ENCODE peak calls at places on chromosomes 6 and 20, in four cellular contexts. O, I, N and Z are unnamed samples.

GRCh38 chr6:108630050-108630714 is 69.5 kb downstream of the FOXO3 start:
- DNase-seq in I (peak; percentile 35), N (no peak), O (no peak), Z (no peak)

GRCh38 chr6:77829736-77830135 is 176.9 kb downstream of the MEI4 start:
- DNase-seq in N (no peak), I (no peak), O (no peak), Z (no peak)

GRCh38 chr20:18904624-18905023 is 91.0 kb downstream of the SCP2D1 start:
- DNase-seq in I (no peak), N (no peak), O (no peak), Z (no peak)

GRCh38 chr6:122081921-122082320 is 317.5 kb upstream of the HSF2 start:
- DNase-seq in N (no peak), O (no peak), I (no peak), Z (no peak)

GRCh38 chr6:160000280-160000704 is 31.4 kb downstream of the IGF2R start:
- DNase-seq in N (no peak), O (no peak), I (no peak), Z (no peak)

GRCh38 chr6:133890941-133891813 is 2.3 kb downstream of the TCF21 start:
- DNase-seq in I (peak; percentile 39), O (peak; percentile 29), N (no peak), Z (peak; percentile 72)

GRCh38 chr20:23795526-23795925 is 31.0 kb downstream of the CST2 start:
- DNase-seq in I (no peak), O (no peak), N (no peak), Z (no peak)

GRCh38 chr20:46057856-46058655 is 29.0 kb downstream of the SLC12A5 start:
- DNase-seq in O (peak; percentile 35), N (no peak), I (peak; percentile 47), Z (peak; percentile 88)

GRCh38 chr20:25059866-25060465 is 2.0 kb upstream of the ACSS1 start:
- DNase-seq in I (no peak), N (no peak), O (peak; percentile 35), Z (peak; percentile 75)

GRCh38 chr6:39048481-39049399 is at the start of gene GLP1R:
- DNase-seq in I (no peak), O (no peak), N (peak; percentile 44), Z (peak; percentile 69)

GRCh38 chr6:139943391-139943790 is 568.9 kb upstream of the CITED2 start:
- DNase-seq in N (no peak), O (no peak), I (peak; percentile 89), Z (no peak)

GRCh38 chr6:128209771-128210170 is 308.9 kb upstream of the THEMIS start:
- DNase-seq in N (no peak), I (peak; percentile 79), O (no peak), Z (no peak)

GRCh38 chr6:2469428-2469827 is 224.0 kb upstream of the GMDS start:
- DNase-seq in N (no peak), O (no peak), I (no peak), Z (no peak)

GRCh38 chr6:43740961-43741764 is 28.8 kb upstream of the VEGFA start:
- DNase-seq in I (no peak), N (no peak), O (no peak), Z (peak; percentile 42)

GRCh38 chr20:17374086-17374485 is 147.2 kb downstream of the PCSK2 start:
- DNase-seq in O (no peak), I (no peak), N (no peak), Z (no peak)

GRCh38 chr6:108948252-108948651 is 100.0 kb downstream of the ARMC2 start:
- DNase-seq in N (no peak), I (no peak), O (peak; percentile 50), Z (peak; percentile 76)

GRCh38 chr20:32982617-32983458 is 21.4 kb downstream of the SUN5 start:
- DNase-seq in O (peak; percentile 38), I (no peak), N (no peak), Z (peak; percentile 65)

GRCh38 chr6:27119761-27120160 is 127.7 kb upstream of the PRSS16 start:
- DNase-seq in O (no peak), N (no peak), I (no peak), Z (no peak)

GRCh38 chr6:111724505-111724904 is 118.8 kb upstream of the TRAF3IP2 start:
- DNase-seq in I (no peak), O (no peak), N (no peak), Z (no peak)

GRCh38 chr20:20548527-20549266 is 163.7 kb downstream of the RALGAPA2 start:
- DNase-seq in I (no peak), O (peak; percentile 46), N (no peak), Z (no peak)

GRCh38 chr20:57536759-57537724 is 12.1 kb upstream of the CTCFL start:
- DNase-seq in I (no peak), O (no peak), N (no peak), Z (no peak)

GRCh38 chr6:5378331-5378730 is 117.0 kb downstream of the FARS2 start:
- DNase-seq in N (no peak), I (no peak), O (no peak), Z (no peak)

GRCh38 chr6:139381216-139381615 is 6.8 kb upstream of the CITED2 start:
- DNase-seq in O (no peak), N (no peak), I (peak; percentile 50), Z (no peak)

GRCh38 chr6:154187203-154187602 is 148.2 kb downstream of the OPRM1 start:
- DNase-seq in N (no peak), O (no peak), I (no peak), Z (no peak)

GRCh38 chr6:57135885-57136284 is 36.2 kb upstream of the BAG2 start:
- DNase-seq in I (peak; percentile 68), O (no peak), N (no peak), Z (no peak)

GRCh38 chr6:112912351-112913101 is 565.4 kb downstream of the RFPL4B start:
- DNase-seq in N (no peak), O (no peak), I (peak; percentile 41), Z (no peak)

GRCh38 chr6:35469711-35470662 is 1.8 kb downstream of the RPL10A start:
- DNase-seq in N (peak; percentile 64), I (no peak), O (peak; percentile 39), Z (no peak)

GRCh38 chr6:119350202-119351004 is 842 bp upstream of the MAN1A1 start:
- DNase-seq in O (no peak), I (peak; percentile 67), N (no peak), Z (no peak)

GRCh38 chr6:29887330-29887818 is 55.0 kb upstream of the HLA-A start:
- DNase-seq in I (peak; percentile 11), O (peak; percentile 55), N (no peak), Z (peak; percentile 86)

GRCh38 chr6:53975966-53976610 is 135.2 kb upstream of the MLIP start:
- DNase-seq in N (no peak), I (peak; percentile 39), O (no peak), Z (no peak)

GRCh38 chr6:111813247-111814162 is 59.7 kb downstream of the FYN start:
- DNase-seq in N (no peak), I (peak; percentile 74), O (no peak), Z (no peak)

GRCh38 chr6:28839443-28840120 is 84.2 kb downstream of the TRIM27 start:
- DNase-seq in I (no peak), N (no peak), O (no peak), Z (no peak)

GRCh38 chr6:14921170-14921569 is 324.7 kb upstream of the JARID2 start:
- DNase-seq in I (peak; percentile 12), N (peak; percentile 28), O (peak; percentile 34), Z (peak; percentile 92)

GRCh38 chr6:137291441-137291840 is 72.3 kb upstream of the IFNGR1 start:
- DNase-seq in I (peak; percentile 12), O (no peak), N (no peak), Z (no peak)

GRCh38 chr20:38728911-38729642 is 4.8 kb downstream of the SLC32A1 start:
- DNase-seq in O (no peak), N (no peak), I (no peak), Z (no peak)

GRCh38 chr6:165573671-165574070 is 89.4 kb downstream of the PDE10A start:
- DNase-seq in I (peak; percentile 92), O (peak; percentile 60), N (no peak), Z (no peak)

GRCh38 chr6:1407499-1407990 is 18.2 kb downstream of the FOXF2 start:
- DNase-seq in N (no peak), O (peak; percentile 24), I (peak; percentile 74), Z (no peak)

GRCh38 chr20:38109025-38109541 is 56.0 kb downstream of the TGM2 start:
- DNase-seq in I (peak; percentile 83), N (no peak), O (no peak), Z (no peak)

GRCh38 chr6:20630136-20630535 is 95.9 kb downstream of the CDKAL1 start:
- DNase-seq in O (no peak), N (no peak), I (no peak), Z (no peak)

DNA sequence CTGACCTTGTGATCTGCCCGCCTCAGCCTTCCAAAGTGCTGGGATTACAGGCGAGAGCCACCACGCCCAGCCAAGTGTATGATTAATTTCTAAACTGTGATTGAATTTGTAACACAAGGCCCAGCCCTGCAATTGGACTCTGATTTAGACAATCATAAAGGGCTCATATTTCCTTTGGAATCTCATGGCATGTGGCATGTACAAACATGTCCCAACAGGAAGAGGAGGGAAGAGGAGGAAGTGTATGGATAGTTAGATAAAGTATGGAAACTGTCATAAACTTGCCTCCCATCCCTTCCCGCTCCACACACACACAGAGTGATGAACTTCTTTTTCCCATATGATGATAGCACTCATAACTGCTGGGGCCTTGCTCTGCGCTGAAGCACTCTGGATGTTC is 27.2 kb upstream of the QKI start:
- DNase-seq in N (no peak), I (peak; percentile 13), O (no peak), Z (no peak)
- TF ChIP-seq POLR2A in N (no peak), I (no peak), O (no peak), Z (no peak)

GRCh38 chr20:5080384-5080877 is 39.3 kb downstream of the PCNA start:
- DNase-seq in I (peak; percentile 54), N (no peak), O (peak; percentile 46), Z (peak; percentile 90)
- TF ChIP-seq CTCF in I (no peak), N (no peak), O (no peak), Z (no peak)

GRCh38 chr6:24672573-24673182 is 5.8 kb downstream of the ACOT13 start:
- DNase-seq in O (no peak), N (no peak), I (no peak), Z (no peak)
- H3K9me3 ChIP-seq in O (no peaks in the 10 kb centered on the region), N (peaks cover 3% of the 10 kb centered on the region), I (peaks cover 9% of the 10 kb centered on the region), Z (peaks cover 27% of the 10 kb centered on the region)

GRCh38 chr6:93498713-93499112 is 79.4 kb upstream of the EPHA7 start:
- DNase-seq in I (no peak), N (no peak), O (no peak), Z (no peak)
- TF ChIP-seq POLR2A in I (no peak), N (no peak), O (no peak), Z (no peak)

DNA sequence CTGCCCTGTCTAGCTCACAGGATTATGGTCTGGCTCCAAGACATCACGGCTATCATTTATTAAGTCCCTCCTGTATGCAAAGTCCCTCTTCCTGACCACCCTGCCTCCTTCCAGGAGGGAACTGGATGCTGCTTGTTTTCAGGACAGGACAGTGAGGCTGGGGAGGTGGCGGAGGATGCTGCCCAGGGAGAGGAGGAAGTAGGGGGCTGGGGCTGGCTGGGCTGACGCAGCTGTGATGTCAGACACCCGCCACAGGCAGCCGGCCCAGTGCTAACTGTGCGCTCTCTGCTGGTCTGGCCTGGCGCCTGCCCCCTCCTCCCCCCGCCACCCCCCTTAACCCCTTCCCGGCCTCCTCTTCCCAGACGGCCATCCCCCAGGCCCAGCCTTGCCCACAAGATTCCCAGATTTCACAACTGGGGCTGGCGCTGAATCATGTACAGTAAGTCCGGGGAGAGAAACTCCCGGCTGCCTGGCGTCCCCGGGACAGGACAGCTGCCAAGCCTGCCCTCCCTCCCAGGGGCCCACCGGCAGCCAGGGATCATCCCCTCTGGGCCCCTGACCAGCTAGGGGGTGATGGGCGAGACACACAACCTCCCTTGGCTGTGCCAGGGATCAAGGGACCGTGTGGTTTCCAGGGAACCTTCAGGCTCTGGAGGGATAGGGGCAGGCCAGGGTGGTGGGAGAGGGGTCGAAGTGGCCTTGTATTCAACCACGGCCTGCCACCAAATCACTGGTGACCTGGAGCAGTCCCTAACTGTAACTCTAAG is 118.1 kb downstream of the CEBPB start:
- DNase-seq in O (peak; percentile 80), I (peak; percentile 100), N (peak; percentile 77), Z (peak; percentile 95)
- TF ChIP-seq CTCF in O (peak; percentile 38), I (peak; percentile 26), N (peak; percentile 26), Z (peak; percentile 26)